ENCODE peak calls at places on chromosomes 11 and 22, in six cellular contexts. T is A549, U is HepG2, H is K562, K is upper lobe of left lung, E is GM12878. M is an unnamed sample.

GRCh38 chr22:46346680-46347405 is 11.3 kb downstream of the TRMU start:
- ATAC-seq in T (no peak), U (no peak), H (no peak), K (peak; percentile 65), E (no peak), M (no peak)

GRCh38 chr11:128188346-128189115 is 398.8 kb downstream of the ETS1 start:
- ATAC-seq in T (no peak), U (no peak), H (no peak), K (no peak), E (no peak), M (no peak)

GRCh38 chr11:33237039-33237597 is 20.1 kb upstream of the HIPK3 start:
- ATAC-seq in T (no peak), U (no peak), H (no peak), K (no peak), E (no peak), M (no peak)

GRCh38 chr11:117583063-117583801 is 213.8 kb downstream of the DSCAML1 start:
- ATAC-seq in T (no peak), U (no peak), H (no peak), K (no peak), E (no peak), M (no peak)

GRCh38 chr11:60370811-60371297 is 7.5 kb upstream of the MS4A7 start:
- ATAC-seq in T (no peak), U (peak; percentile 34), H (no peak), K (no peak), E (no peak), M (no peak)

GRCh38 chr22:39317084-39317755 is 2.2 kb downstream of the RPL3 start:
- ATAC-seq in T (no peak), U (no peak), H (no peak), K (no peak), E (peak; percentile 3), M (no peak)

GRCh38 chr22:44753189-44754042 is 1.0 kb downstream of the ARHGAP8 start:
- ATAC-seq in T (no peak), U (no peak), H (peak; percentile 51), K (peak; percentile 15), E (no peak), M (no peak)

GRCh38 chr22:49801391-49802060 is 26.1 kb downstream of the BRD1 start:
- ATAC-seq in T (no peak), U (no peak), H (no peak), K (no peak), E (no peak), M (no peak)

GRCh38 chr11:121895919-121896318 is 220.1 kb downstream of the BLID start:
- ATAC-seq in T (no peak), U (no peak), H (no peak), K (no peak), E (no peak), M (peak; percentile 35)

GRCh38 chr11:117900720-117901440 is 24.4 kb upstream of the FXYD6 start:
- ATAC-seq in T (no peak), U (no peak), H (no peak), K (no peak), E (peak; percentile 42), M (no peak)

GRCh38 chr22:38967451-38968450 is 10.3 kb downstream of the APOBEC3A start:
- ATAC-seq in T (no peak), U (no peak), H (peak; percentile 65), K (peak; percentile 71), E (peak; percentile 75), M (peak; percentile 56)

GRCh38 chr11:108278954-108279353 is 56.1 kb downstream of the ATM start:
- ATAC-seq in T (no peak), U (no peak), H (no peak), K (no peak), E (no peak), M (no peak)

GRCh38 chr11:6413791-6414231 is 5.1 kb downstream of the APBB1 start:
- ATAC-seq in T (no peak), U (no peak), H (peak; percentile 63), K (no peak), E (no peak), M (no peak)

GRCh38 chr11:113363996-113364641 is 23.5 kb upstream of the ANKK1 start:
- ATAC-seq in T (no peak), U (no peak), H (no peak), K (no peak), E (peak; percentile 46), M (no peak)

GRCh38 chr11:85582111-85582510 is 45.0 kb downstream of the DLG2 start:
- ATAC-seq in T (no peak), U (no peak), H (no peak), K (no peak), E (peak; percentile 68), M (no peak)

GRCh38 chr11:46618789-46619188 is 1.4 kb downstream of the ATG13 start:
- ATAC-seq in T (no peak), U (no peak), H (peak; percentile 5), K (no peak), E (no peak), M (no peak)

GRCh38 chr11:126339866-126340434 is 15.5 kb upstream of the ST3GAL4 start:
- ATAC-seq in T (peak; percentile 36), U (no peak), H (no peak), K (peak; percentile 77), E (no peak), M (peak; percentile 82)

GRCh38 chr11:128622137-128622523 is 34.8 kb upstream of the ETS1 start:
- ATAC-seq in T (no peak), U (no peak), H (no peak), K (no peak), E (no peak), M (peak; percentile 24)

GRCh38 chr22:45496451-45496941 is 6.2 kb upstream of the FBLN1 start:
- ATAC-seq in T (no peak), U (peak; percentile 45), H (no peak), K (peak; percentile 44), E (no peak), M (peak; percentile 77)

GRCh38 chr11:111465400-111465799 is 46.8 kb downstream of the BTG4 start:
- ATAC-seq in T (no peak), U (no peak), H (no peak), K (no peak), E (no peak), M (no peak)

GRCh38 chr11:111776398-111777093 is 10.4 kb upstream of the PPP2R1B start:
- ATAC-seq in T (no peak), U (no peak), H (no peak), K (no peak), E (peak; percentile 97), M (no peak)

GRCh38 chr11:104090767-104091166 is 54.3 kb downstream of the DDI1 start:
- ATAC-seq in T (no peak), U (no peak), H (no peak), K (no peak), E (no peak), M (no peak)

GRCh38 chr22:17920145-17920605 is 104.2 kb downstream of the MICAL3 start:
- ATAC-seq in T (no peak), U (peak; percentile 96), H (peak; percentile 92), K (peak; percentile 68), E (peak; percentile 47), M (peak; percentile 62)

GRCh38 chr22:23514317-23515038 is 65.6 kb downstream of the IGLL1 start:
- ATAC-seq in T (peak; percentile 37), U (peak; percentile 30), H (peak; percentile 37), K (no peak), E (no peak), M (peak; percentile 63)

GRCh38 chr22:45708145-45708544 is 36.5 kb downstream of the ATXN10 start:
- ATAC-seq in T (no peak), U (no peak), H (no peak), K (no peak), E (no peak), M (no peak)

GRCh38 chr11:105960252-105961245 is 61.5 kb downstream of the MSANTD4 start:
- ATAC-seq in T (no peak), U (no peak), H (peak; percentile 84), K (no peak), E (no peak), M (no peak)
- TF ChIP-seq EP300 in T (no peak), U (no peak), H (no peak), K (no peak), E (no peak), M (no peak)

GRCh38 chr11:23586188-23586587 is 725.9 kb upstream of the CCDC179 start:
- ATAC-seq in T (no peak), U (no peak), H (no peak), K (no peak), E (no peak), M (no peak)
- H3K4me3 ChIP-seq in T (no peak overlapping the region), U (no peak overlapping the region), H (no peak overlapping the region), K (no peak overlapping the region), E (no peak overlapping the region), M (no peak overlapping the region)

GRCh38 chr11:10678106-10678505 is 15.4 kb downstream of the IRAG1 start:
- ATAC-seq in T (no peak), U (no peak), H (no peak), K (no peak), E (no peak), M (no peak)

GRCh38 chr11:10674440-10674855 is 19.1 kb downstream of the IRAG1 start:
- ATAC-seq in T (peak; percentile 57), U (peak; percentile 23), H (peak; percentile 52), K (peak; percentile 7), E (no peak), M (peak; percentile 68)

GRCh38 chr11:10679644-10680043 is 13.9 kb downstream of the IRAG1 start:
- ATAC-seq in T (no peak), U (no peak), H (no peak), K (no peak), E (no peak), M (no peak)

GRCh38 chr11:10673476-10674062 is 20.0 kb downstream of the IRAG1 start:
- ATAC-seq in T (peak; percentile 22), U (no peak), H (no peak), K (no peak), E (no peak), M (no peak)

DNA sequence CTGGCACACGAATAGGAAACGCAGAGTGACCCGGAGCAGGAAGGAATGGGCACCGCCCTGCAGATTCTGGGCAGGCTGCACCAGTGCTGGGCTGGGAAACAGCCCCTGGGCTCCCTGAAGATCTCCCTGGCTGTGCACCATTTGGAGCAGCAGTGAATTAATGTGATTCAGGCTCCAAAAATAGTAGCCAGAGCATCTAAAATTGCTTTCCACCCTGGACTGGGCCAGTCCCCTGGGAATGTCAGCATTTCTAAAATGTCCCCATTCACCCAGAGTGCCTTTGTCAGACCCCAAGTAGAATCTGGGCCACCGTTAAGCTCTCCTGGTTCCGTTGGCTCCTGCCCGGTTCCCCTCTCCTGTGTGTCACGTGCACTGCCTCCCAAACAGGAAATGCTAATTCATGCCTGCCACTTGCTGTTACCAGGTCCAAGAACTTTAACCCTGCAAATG is 18.5 kb downstream of the IRAG1 start:
- ATAC-seq in T (peak; percentile 26), U (peak; percentile 33), H (peak; percentile 64), K (peak; percentile 56), E (no peak), M (peak; percentile 84)
- H3K4me1 ChIP-seq in T (peaks cover 18% of the 10 kb centered on the region), U (no peaks in the 10 kb centered on the region), H (peaks cover 6% of the 10 kb centered on the region), K (peaks cover 26% of the 10 kb centered on the region), E (no peaks in the 10 kb centered on the region), M (peaks cover 28% of the 10 kb centered on the region)

GRCh38 chr11:18697581-18697980 is 998 bp upstream of the TMEM86A start:
- ATAC-seq in T (no peak), U (no peak), H (no peak), K (no peak), E (no peak), M (no peak)

GRCh38 chr11:18699848-18700261 is 1.3 kb downstream of the TMEM86A start:
- ATAC-seq in T (no peak), U (peak; percentile 23), H (no peak), K (no peak), E (no peak), M (no peak)

GRCh38 chr11:18700375-18700774 is 1.8 kb downstream of the TMEM86A start:
- ATAC-seq in T (no peak), U (no peak), H (no peak), K (no peak), E (no peak), M (no peak)

GRCh38 chr11:18699269-18699596 is 654 bp downstream of the TMEM86A start:
- ATAC-seq in T (no peak), U (no peak), H (no peak), K (no peak), E (no peak), M (no peak)

GRCh38 chr11:18698341-18699268 is at the start of gene TMEM86A:
- ATAC-seq in T (peak; percentile 93), U (peak; percentile 91), H (peak; percentile 95), K (peak; percentile 91), E (peak; percentile 94), M (peak; percentile 94)
- TF ChIP-seq EP300 in T (no peak), U (no peak), H (no peak), K (no peak), E (no peak), M (no peak)

M was measured in gastroesophageal sphincter.